ENCODE peak calls at places on chromosomes 7 and 10, in six cellular contexts. C is left cardiac atrium; S is upper lobe of right lung; X is activated naive CD8-positive, alpha-beta T cell treated with anti-CD3 and anti-CD28 coated beads, Interleukin-2, amount 10 ng/mL, durations not matched to agents 7 days and 5 days; A is A549; F is T-helper 17 cell. P is an unnamed sample.

GRCh38 chr10:14032406-14032998 is 298.2 kb downstream of the FRMD4A start:
- ATAC-seq in C (no peak), S (peak), X (no peak), A (peak), F (peak), P (no peak)

GRCh38 chr7:100465299-100465698 is 1.2 kb upstream of the SPACDR start:
- ATAC-seq in C (no peak), S (no peak), X (no peak), A (no peak), F (no peak), P (no peak)

GRCh38 chr7:158377800-158378623 is 209.6 kb downstream of the PTPRN2 start:
- ATAC-seq in C (no peak), S (peak), X (no peak), A (peak), F (no peak), P (peak)

GRCh38 chr10:75663947-75664664 is 232.7 kb downstream of the LRMDA start:
- ATAC-seq in C (peak), S (peak), X (no peak), A (no peak), F (no peak), P (peak)

GRCh38 chr10:21732067-21732772 is 198.2 kb downstream of the MLLT10 start:
- ATAC-seq in C (peak), S (peak), X (peak), A (peak), F (peak), P (peak)

GRCh38 chr10:99432881-99433280 is 2.5 kb upstream of the GOT1 start:
- ATAC-seq in C (no peak), S (no peak), X (no peak), A (no peak), F (no peak), P (no peak)

GRCh38 chr10:97427571-97428179 is 1.7 kb downstream of the PGAM1 start:
- ATAC-seq in C (peak), S (peak), X (no peak), A (peak), F (no peak), P (peak)

GRCh38 chr7:131934452-131934851 is 378.0 kb upstream of the PODXL start:
- ATAC-seq in C (no peak), S (no peak), X (no peak), A (peak), F (no peak), P (no peak)

GRCh38 chr7:134016223-134016941 is 110.8 kb upstream of the LRGUK start:
- ATAC-seq in C (peak), S (peak), X (no peak), A (peak), F (no peak), P (no peak)

GRCh38 chr10:60479305-60480020 is 89.8 kb upstream of the ANK3 start:
- ATAC-seq in C (no peak), S (no peak), X (no peak), A (no peak), F (no peak), P (peak)

GRCh38 chr7:123718773-123719480 is 29.9 kb downstream of the WASL start:
- ATAC-seq in C (no peak), S (peak), X (peak), A (no peak), F (no peak), P (no peak)

GRCh38 chr10:60733189-60733815 is 45.0 kb upstream of the CDK1 start:
- ATAC-seq in C (peak), S (peak), X (peak), A (peak), F (peak), P (peak)

GRCh38 chr7:16841681-16842080 is 36.9 kb upstream of the AGR2 start:
- ATAC-seq in C (peak), S (no peak), X (no peak), A (peak), F (no peak), P (no peak)

GRCh38 chr10:67607472-67607871 is 88.5 kb downstream of the CTNNA3 start:
- ATAC-seq in C (peak), S (no peak), X (no peak), A (peak), F (no peak), P (no peak)

GRCh38 chr10:3866347-3866746 is 81.3 kb upstream of the KLF6 start:
- ATAC-seq in C (no peak), S (no peak), X (peak), A (no peak), F (no peak), P (no peak)

GRCh38 chr10:4033341-4033896 is 248.4 kb upstream of the KLF6 start:
- ATAC-seq in C (no peak), S (no peak), X (peak), A (no peak), F (no peak), P (no peak)

GRCh38 chr10:29804025-29804852 is 169.5 kb upstream of the SVIL start:
- ATAC-seq in C (peak), S (peak), X (no peak), A (peak), F (no peak), P (peak)

GRCh38 chr7:154613811-154614210 is 389.1 kb downstream of the PAXIP1 start:
- ATAC-seq in C (no peak), S (no peak), X (no peak), A (no peak), F (no peak), P (no peak)

GRCh38 chr7:152663101-152663740 is 12.7 kb downstream of the XRCC2 start:
- ATAC-seq in C (no peak), S (no peak), X (no peak), A (no peak), F (no peak), P (no peak)

GRCh38 chr7:129512192-129512591 is 9.9 kb downstream of the SMKR1 start:
- ATAC-seq in C (no peak), S (no peak), X (no peak), A (no peak), F (no peak), P (no peak)

GRCh38 chr7:30412810-30413504 is 65.6 kb downstream of the NOD1 start:
- ATAC-seq in C (peak), S (peak), X (no peak), A (peak), F (no peak), P (peak)

GRCh38 chr7:158327571-158328180 is 259.9 kb downstream of the PTPRN2 start:
- ATAC-seq in C (no peak), S (no peak), X (no peak), A (no peak), F (no peak), P (no peak)

GRCh38 chr10:63201118-63201517 is 68.0 kb downstream of the NRBF2 start:
- ATAC-seq in C (no peak), S (no peak), X (no peak), A (no peak), F (no peak), P (no peak)

GRCh38 chr7:129559564-129559963 is 52.0 kb upstream of the NRF1 start:
- ATAC-seq in C (no peak), S (no peak), X (no peak), A (no peak), F (no peak), P (no peak)

GRCh38 chr7:130553398-130554029 is 61.6 kb downstream of the MEST start:
- ATAC-seq in C (no peak), S (peak), X (no peak), A (no peak), F (no peak), P (no peak)

GRCh38 chr7:4885317-4885807 is 1.8 kb upstream of the RADIL start:
- ATAC-seq in C (no peak), S (no peak), X (no peak), A (no peak), F (no peak), P (no peak)

GRCh38 chr7:139842414-139843210 is 13.5 kb downstream of the TBXAS1 start:
- ATAC-seq in C (peak), S (no peak), X (no peak), A (no peak), F (no peak), P (no peak)

GRCh38 chr7:106185719-106186118 is 73.6 kb upstream of the SYPL1 start:
- ATAC-seq in C (peak), S (no peak), X (no peak), A (no peak), F (no peak), P (no peak)

GRCh38 chr7:818031-818699 is 14.1 kb upstream of the SUN1 start:
- ATAC-seq in C (no peak), S (no peak), X (no peak), A (no peak), F (no peak), P (no peak)

GRCh38 chr10:29634764-29635625 is at the start of gene SVIL:
- ATAC-seq in C (peak), S (peak), X (no peak), A (peak), F (no peak), P (peak)

GRCh38 chr10:26835025-26835424 is 25.7 kb downstream of the ABI1 start:
- ATAC-seq in C (no peak), S (no peak), X (no peak), A (no peak), F (no peak), P (no peak)